ENCODE peak calls at places on chromosomes 2 and 18, in seven cellular contexts. P is HFFc6; I is GDM1; X is amniotic epithelial cell; B is nucleus accumbens; O is OCI-LY7; A is activated CD4-positive, alpha-beta T cell treated with anti-CD3 and anti-CD28 coated beads, Interleukin-2, amount 10 ng/mL, durations not matched to agents 7 days and 5 days. S is an unnamed sample.

GRCh38 chr2:109614715-109615636 is 812 bp downstream of the SOWAHC start:
- DNase-seq in X (no peak), B (no peak), P (no peak), A (no peak), I (no peak), O (no peak), S (no peak)

GRCh38 chr2:197107291-197108269 is 181.1 kb upstream of the PGAP1 start:
- DNase-seq in I (no peak), A (no peak), O (no peak), X (peak; percentile 68), B (no peak), P (peak; percentile 64), S (no peak)

GRCh38 chr2:33529771-33530481 is 53.5 kb downstream of the RASGRP3 start:
- DNase-seq in I (no peak), A (no peak), P (peak; percentile 99), O (peak; percentile 10), X (peak; percentile 91), B (no peak), S (peak; percentile 86)

GRCh38 chr2:29627366-29627765 is 294.0 kb downstream of the ALK start:
- DNase-seq in P (peak; percentile 41), I (no peak), X (peak; percentile 71), A (no peak), O (no peak), B (no peak), S (peak; percentile 56)

GRCh38 chr2:209425082-209426071 is 1.5 kb downstream of the MAP2 start:
- DNase-seq in O (no peak), X (peak; percentile 38), I (no peak), P (peak; percentile 43), A (peak; percentile 11), B (peak; percentile 10), S (peak; percentile 36)

GRCh38 chr2:124725187-124725586 is 700.1 kb downstream of the CNTNAP5 start:
- DNase-seq in P (no peak), A (no peak), O (no peak), B (no peak), X (no peak), I (no peak), S (no peak)

GRCh38 chr18:41529093-41529492 is 425.9 kb upstream of the PIK3C3 start:
- DNase-seq in A (no peak), I (no peak), P (no peak), X (no peak), B (no peak), O (no peak), S (no peak)

GRCh38 chr2:237045449-237045848 is 40.2 kb upstream of the COPS8 start:
- DNase-seq in X (no peak), B (no peak), P (peak; percentile 2), O (no peak), A (no peak), I (no peak), S (no peak)

GRCh38 chr18:986552-986951 is 81.9 kb downstream of the ADCYAP1 start:
- DNase-seq in I (no peak), O (no peak), A (no peak), X (peak; percentile 66), P (no peak), B (no peak), S (no peak)

GRCh38 chr2:36889782-36890181 is 76.6 kb downstream of the STRN start:
- DNase-seq in P (peak; percentile 97), A (no peak), I (no peak), B (no peak), X (peak; percentile 94), O (no peak), S (peak; percentile 88)

GRCh38 chr2:119647440-119648169 is 31.4 kb upstream of the TMEM177 start:
- DNase-seq in B (no peak), A (no peak), I (no peak), X (peak; percentile 55), P (no peak), O (peak; percentile 50), S (peak; percentile 27)

GRCh38 chr2:133171396-133172004 is 396.8 kb downstream of the NCKAP5 start:
- DNase-seq in X (peak; percentile 59), P (peak; percentile 62), O (peak; percentile 54), A (peak; percentile 18), B (no peak), I (no peak), S (peak; percentile 56)

GRCh38 chr2:101190753-101191516 is 39.8 kb upstream of the TBC1D8 start:
- DNase-seq in X (peak; percentile 9), A (no peak), O (no peak), B (no peak), I (no peak), P (no peak), S (no peak)

GRCh38 chr2:190707726-190708125 is 58.8 kb downstream of the NAB1 start:
- DNase-seq in X (no peak), P (no peak), A (no peak), I (no peak), O (no peak), B (no peak), S (no peak)

GRCh38 chr2:150618215-150618905 is 130.9 kb upstream of the RND3 start:
- DNase-seq in P (no peak), O (no peak), I (no peak), A (no peak), B (no peak), X (peak; percentile 82), S (no peak)

GRCh38 chr18:49851624-49852023 is 38.3 kb upstream of the ACAA2 start:
- DNase-seq in I (no peak), A (no peak), X (no peak), B (no peak), P (no peak), O (no peak), S (no peak)

GRCh38 chr2:46796843-46797625 is 118.6 kb downstream of the MCFD2 start:
- DNase-seq in I (no peak), P (no peak), X (no peak), B (no peak), A (no peak), O (no peak), S (no peak)